ENCODE peak calls at places on chromosome 12, in six cellular contexts. R is HCT116, Y is H1, V is HepG2, X is K562, I is GM12878. H is an unnamed sample.

GRCh38 chr12:44581642-44582242 is 294.4 kb downstream of the NELL2 start:
- DNase-seq in R (no peak), Y (peak; percentile 38), I (no peak), V (no peak), X (no peak), H (no peak)

GRCh38 chr12:68121143-68121542 is 38.4 kb downstream of the IFNG start:
- DNase-seq in I (no peak), Y (no peak), R (no peak), V (no peak), X (no peak), H (no peak)

GRCh38 chr12:34402228-34402898 is 380.1 kb downstream of the ALG10 start:
- DNase-seq in R (no peak), Y (no peak), X (peak; percentile 4), V (no peak), I (no peak), H (peak; percentile 28)

GRCh38 chr12:67344979-67345710 is 76.0 kb downstream of the CAND1 start:
- DNase-seq in V (no peak), X (no peak), R (no peak), Y (no peak), I (no peak), H (no peak)

GRCh38 chr12:93325855-93326254 is 51.9 kb upstream of the NUDT4 start:
- DNase-seq in R (no peak), V (no peak), X (no peak), I (no peak), Y (no peak), H (no peak)

GRCh38 chr12:26493656-26494055 is 298.3 kb downstream of the SSPN start:
- DNase-seq in V (no peak), R (peak; percentile 21), X (no peak), I (no peak), Y (no peak), H (peak; percentile 38)

GRCh38 chr12:30154996-30155730 is 371.4 kb upstream of the TMTC1 start:
- DNase-seq in X (no peak), R (no peak), I (no peak), V (no peak), Y (no peak), H (no peak)

GRCh38 chr12:44603701-44604100 is 272.4 kb downstream of the NELL2 start:
- DNase-seq in R (no peak), I (no peak), Y (no peak), X (no peak), V (no peak), H (no peak)

GRCh38 chr12:60259241-60259640 is 663.4 kb downstream of the SLC16A7 start:
- DNase-seq in R (no peak), I (no peak), Y (no peak), X (no peak), V (no peak), H (no peak)

GRCh38 chr12:63103489-63104131 is 47.4 kb downstream of the AVPR1A start:
- DNase-seq in R (peak; percentile 16), V (peak; percentile 15), X (peak; percentile 9), I (no peak), Y (no peak), H (peak; percentile 34)

GRCh38 chr12:7899755-7900154 is 27.0 kb upstream of the SLC2A14 start:
- DNase-seq in I (no peak), R (no peak), V (no peak), X (no peak), Y (no peak), H (no peak)

GRCh38 chr12:18681818-18682217 is 56.0 kb downstream of the PLCZ1 start:
- DNase-seq in I (no peak), R (no peak), V (no peak), Y (peak; percentile 27), X (no peak), H (no peak)

GRCh38 chr12:120358412-120359158 is 10.4 kb downstream of the MSI1 start:
- DNase-seq in I (no peak), Y (no peak), R (no peak), V (no peak), X (no peak), H (peak; percentile 51)

GRCh38 chr12:29159690-29160089 is 10.6 kb downstream of the FAR2 start:
- DNase-seq in V (no peak), R (no peak), Y (no peak), X (no peak), I (no peak), H (no peak)

GRCh38 chr12:67991158-67991557 is 1.9 kb downstream of the IFNG-AS1 start:
- DNase-seq in I (no peak), V (no peak), R (no peak), Y (no peak), X (no peak), H (no peak)

GRCh38 chr12:99026332-99027116 is 381.4 kb downstream of the APAF1 start:
- DNase-seq in X (no peak), I (no peak), Y (no peak), V (no peak), R (no peak), H (no peak)

GRCh38 chr12:56257491-56258067 is 605 bp downstream of the ANKRD52 start:
- DNase-seq in I (no peak), R (no peak), V (peak; percentile 36), Y (no peak), X (peak; percentile 60), H (peak; percentile 66)

GRCh38 chr12:118377891-118378470 is 1.6 kb downstream of the SUDS3 start:
- DNase-seq in I (no peak), Y (no peak), R (peak; percentile 22), X (peak; percentile 55), V (peak; percentile 36), H (peak; percentile 48)

GRCh38 chr12:132537049-132537448 is 47.1 kb downstream of the FBRSL1 start:
- DNase-seq in X (no peak), R (no peak), V (no peak), I (no peak), Y (no peak), H (no peak)

GRCh38 chr12:53184828-53185227 is 4.1 kb upstream of the CSAD start:
- DNase-seq in R (no peak), X (no peak), Y (no peak), V (no peak), I (no peak), H (no peak)

GRCh38 chr12:109595321-109595902 is 21.8 kb downstream of the MVK start:
- DNase-seq in V (no peak), Y (no peak), R (no peak), I (no peak), X (no peak), H (no peak)
- TF ChIP-seq JUND in V (no peak), Y (no peak), R (no peak), I (no peak), X (no peak), H (no peak)

DNA sequence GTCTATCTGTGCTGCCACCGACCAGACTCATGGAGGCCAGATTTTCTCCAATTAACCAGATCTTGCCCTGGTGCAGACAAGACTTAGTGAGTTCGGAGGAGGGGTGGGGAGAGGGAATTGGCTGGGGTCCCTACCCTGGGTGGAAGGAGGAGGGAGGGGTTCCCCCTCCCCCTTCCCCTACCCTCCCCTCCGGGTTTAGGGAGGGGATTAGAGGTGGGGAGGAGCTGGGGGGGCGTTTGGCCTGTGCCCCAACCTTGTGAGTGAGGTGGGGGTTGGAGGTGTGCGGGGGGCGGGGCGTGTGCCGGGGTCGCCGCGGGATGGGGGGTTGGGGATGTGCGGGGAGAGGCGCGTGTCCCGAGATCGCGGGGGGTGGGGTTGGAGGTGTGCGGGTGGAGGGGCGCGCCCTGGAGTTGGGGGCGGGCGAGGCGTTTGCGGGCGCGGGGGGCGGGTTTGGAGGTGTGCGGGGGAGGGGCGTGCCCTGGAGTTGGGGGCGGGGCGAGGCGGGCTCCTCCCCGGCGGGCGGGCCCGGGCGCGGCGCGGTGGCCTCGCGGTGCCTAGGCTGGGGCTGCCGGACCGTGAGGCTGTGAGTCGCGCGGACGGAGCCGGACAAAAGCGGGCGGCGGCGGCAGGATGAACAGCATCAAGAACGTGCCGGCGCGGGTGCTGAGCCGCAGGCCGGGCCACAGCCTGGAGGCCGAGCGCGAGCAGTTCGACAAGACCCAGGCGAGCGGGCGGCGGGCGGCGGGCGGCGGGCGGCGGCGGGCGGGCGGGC is at the start of gene HIP1R:
- DNase-seq in X (peak; percentile 93), R (peak; percentile 16), V (no peak), I (no peak), Y (no peak), H (peak; percentile 78)
- TF ChIP-seq JUND in X (no peak), R (no peak), V (no peak), I (no peak), Y (no peak), H (no peak)

GRCh38 chr12:76636141-76636692 is 76.6 kb upstream of the OSBPL8 start:
- DNase-seq in Y (no peak), I (no peak), X (peak; percentile 31), V (no peak), R (no peak), H (no peak)
- TF ChIP-seq JUND in Y (peak; percentile 89), I (no peak), X (no peak), V (no peak), R (peak; percentile 33), H (no peak)

GRCh38 chr12:79934309-79935020 is 432 bp downstream of the PPP1R12A start:
- DNase-seq in R (no peak), X (peak; percentile 54), Y (peak; percentile 9), V (peak; percentile 17), I (no peak), H (no peak)
- TF ChIP-seq JUND in R (no peak), X (no peak), Y (no peak), V (no peak), I (no peak), H (no peak)

DNA sequence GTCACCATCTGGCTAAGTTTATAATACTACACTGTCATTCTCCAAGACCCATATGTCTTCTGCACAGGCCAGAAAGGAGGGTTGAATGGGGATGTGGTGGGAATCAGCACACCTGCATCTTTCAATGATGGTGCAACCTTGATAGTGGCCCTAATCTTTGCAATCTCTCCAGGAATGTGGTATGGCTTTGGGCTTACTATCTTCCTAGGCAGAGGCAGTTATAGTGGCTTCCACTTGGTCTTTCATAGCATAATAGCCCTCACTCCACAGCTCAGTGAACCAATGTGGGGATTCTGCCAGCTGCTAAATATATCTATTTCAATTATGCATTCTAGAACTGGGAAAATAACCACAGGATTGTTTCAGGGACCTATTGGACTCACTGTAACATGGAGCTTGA is 61.8 kb upstream of the ATP2B1 start:
- DNase-seq in R (no peak), I (no peak), X (no peak), Y (no peak), V (no peak), H (no peak)
- TF ChIP-seq JUND in R (no peak), I (no peak), X (no peak), Y (no peak), V (no peak), H (no peak)

DNA sequence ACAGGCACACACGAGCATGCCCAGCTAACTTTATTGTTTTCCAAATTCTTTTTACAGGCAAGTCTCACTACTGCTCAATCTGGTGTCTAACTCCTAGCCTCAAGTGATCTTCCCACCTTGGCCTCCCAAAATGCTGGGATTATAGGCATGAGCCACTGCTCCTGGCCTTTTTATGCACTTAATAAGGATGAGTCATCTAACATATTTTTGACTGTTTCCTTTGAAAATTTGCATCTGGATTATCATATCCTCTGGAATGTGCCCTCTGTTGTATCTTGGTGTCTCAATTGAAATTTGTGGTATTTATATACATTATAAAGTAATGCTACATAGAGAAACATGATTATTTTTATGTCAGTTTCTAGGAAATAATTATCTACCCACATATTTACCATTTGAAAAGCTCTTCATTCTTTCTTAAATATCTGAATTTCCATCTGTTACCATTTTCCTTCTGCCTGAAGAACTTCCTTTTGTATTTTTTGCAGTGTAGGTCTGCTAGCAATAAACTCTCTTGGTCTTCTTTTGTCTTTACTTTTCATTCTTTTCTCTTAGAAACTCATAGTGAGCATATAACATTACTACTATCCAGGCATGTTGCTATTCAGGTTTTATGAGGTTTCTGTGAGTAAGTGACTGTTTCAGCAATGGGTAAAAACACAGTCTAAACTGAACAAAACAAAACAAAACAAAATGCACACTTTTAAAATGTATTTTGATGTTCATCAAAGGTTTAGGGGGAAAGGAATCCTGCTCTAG is 52.8 kb upstream of the CNOT2 start:
- DNase-seq in I (no peak), V (no peak), Y (no peak), X (no peak), R (no peak), H (no peak)
- TF ChIP-seq JUND in I (no peak), V (no peak), Y (no peak), X (no peak), R (no peak), H (no peak)